ENCODE peak calls at places on chromosomes 6 and 20, in five cellular contexts. L is right lobe of liver, T is tibial nerve, X is spleen, Z is mammary epithelial cell. C is an unnamed sample.

GRCh38 chr6:151338816-151339215 is 52.5 kb downstream of the ZBTB2 start:
- DNase-seq in L (no peak), T (no peak), Z (no peak), X (no peak), C (no peak)

GRCh38 chr6:34274129-34274528 is 25.3 kb upstream of the SMIM29 start:
- DNase-seq in T (no peak), X (no peak), Z (no peak), L (no peak), C (no peak)

GRCh38 chr6:47405273-47405672 is 72.3 kb upstream of the CD2AP start:
- DNase-seq in Z (no peak), T (no peak), X (no peak), L (no peak), C (no peak)

GRCh38 chr20:35601021-35601973 is 14.3 kb upstream of the SPAG4 start:
- DNase-seq in X (peak), Z (peak), L (peak), T (peak), C (peak)

GRCh38 chr6:28824793-28825731 is 98.7 kb downstream of the TRIM27 start:
- DNase-seq in X (no peak), L (no peak), T (no peak), Z (no peak), C (no peak)

GRCh38 chr6:35629876-35630378 is 58.8 kb downstream of the FKBP5 start:
- DNase-seq in Z (no peak), L (no peak), X (no peak), T (no peak), C (no peak)

GRCh38 chr6:71533939-71534379 is 245.3 kb downstream of the OGFRL1 start:
- DNase-seq in Z (no peak), L (no peak), T (peak), X (no peak), C (no peak)

GRCh38 chr6:43060034-43060754 is 763 bp downstream of the KLC4 start:
- DNase-seq in X (no peak), T (no peak), L (peak), Z (peak), C (no peak)

GRCh38 chr20:56796345-56796744 is 167.2 kb downstream of the TFAP2C start:
- DNase-seq in Z (no peak), T (no peak), L (peak), X (peak), C (no peak)

GRCh38 chr20:21133917-21134622 is 8.2 kb downstream of the KIZ start:
- DNase-seq in L (no peak), Z (no peak), X (no peak), T (no peak), C (no peak)

GRCh38 chr20:24674921-24675605 is 205.6 kb downstream of the SYNDIG1 start:
- DNase-seq in X (peak), Z (no peak), L (no peak), T (no peak), C (no peak)

GRCh38 chr6:48883116-48883515 is 579.9 kb downstream of the MMUT start:
- DNase-seq in L (no peak), Z (no peak), T (no peak), X (no peak), C (no peak)

DNA sequence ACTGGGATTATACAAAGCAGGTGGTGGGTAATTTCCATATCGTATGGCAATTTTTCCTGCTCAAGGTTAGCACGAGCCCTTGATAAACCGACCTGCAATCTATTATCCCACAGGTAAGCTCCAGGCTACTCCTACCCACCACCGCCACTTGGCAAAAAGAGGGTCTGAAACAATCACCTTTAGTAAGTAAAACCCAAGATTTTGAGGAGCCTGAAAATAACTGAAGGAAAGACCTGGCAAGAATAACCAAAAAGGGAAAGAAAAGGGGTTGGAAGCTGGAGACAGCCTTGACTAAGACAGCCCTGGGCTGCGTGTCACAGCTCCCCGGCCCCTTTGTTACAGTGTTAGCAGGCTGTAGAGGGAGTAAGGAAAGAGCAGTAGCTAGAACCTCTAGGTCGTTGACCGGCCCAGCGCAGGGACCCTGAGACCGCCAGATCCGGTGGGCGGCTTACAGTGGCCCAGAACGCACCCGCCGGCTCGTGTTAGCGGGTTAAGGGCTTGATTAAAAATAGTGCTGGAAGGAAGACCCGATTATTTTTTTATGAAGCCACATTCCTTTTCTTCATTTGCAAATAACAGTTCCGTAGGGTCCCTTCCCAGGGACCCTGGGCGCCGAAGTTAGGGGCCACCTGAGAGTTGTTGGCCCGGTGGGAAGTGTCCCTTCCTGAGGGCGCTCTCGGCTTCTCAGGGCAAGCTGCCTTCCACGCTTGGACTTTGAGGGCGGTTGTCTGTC is 30.5 kb downstream of the TFAP2B start:
- DNase-seq in Z (no peak), L (no peak), X (no peak), T (no peak), C (no peak)
- H3K27ac ChIP-seq in Z (no peak), L (no peak), X (no peak), T (no peak), C (no peak)

DNA sequence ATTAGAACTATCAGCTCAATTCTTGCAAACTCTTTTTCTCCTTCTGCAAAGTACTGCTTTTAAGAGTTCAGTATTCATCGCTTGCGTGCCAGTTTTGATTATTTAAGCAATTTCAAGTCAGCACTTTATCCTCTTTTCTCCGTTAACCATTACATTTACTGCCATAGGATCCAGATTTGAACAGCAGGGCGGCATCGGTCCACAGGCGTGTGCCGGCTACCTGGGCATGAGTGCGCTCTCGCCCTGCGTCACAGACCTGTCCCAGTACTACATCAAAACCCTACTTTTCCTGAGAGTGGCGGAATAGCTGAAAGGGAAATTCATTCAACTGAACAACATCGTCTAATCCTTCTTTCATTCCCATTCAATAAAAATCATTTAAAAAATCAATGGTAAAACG is 53.4 kb downstream of the MYLK4 start:
- DNase-seq in Z (no peak), T (no peak), X (no peak), L (no peak), C (no peak)
- H3K4me3 ChIP-seq in Z (no peak), T (no peak), X (no peak), L (no peak), C (no peak)

GRCh38 chr20:50153500-50154377 is at the start of gene PEDS1:
- DNase-seq in X (peak), T (peak), L (peak), Z (peak), C (peak)

GRCh38 chr20:50153153-50153499 is 397 bp downstream of the PEDS1 start:
- DNase-seq in L (no peak), X (no peak), T (no peak), Z (no peak), C (no peak)

GRCh38 chr20:50151034-50151743 is 2.3 kb downstream of the PEDS1 start:
- DNase-seq in L (no peak), T (no peak), Z (peak), X (no peak), C (no peak)

GRCh38 chr20:50149481-50150254 is 3.9 kb downstream of the PEDS1 start:
- DNase-seq in L (no peak), T (no peak), X (no peak), Z (no peak), C (no peak)

GRCh38 chr20:50152394-50153152 is 950 bp downstream of the PEDS1 start:
- DNase-seq in T (no peak), L (no peak), X (no peak), Z (peak), C (no peak)
- TF ChIP-seq CTCF in T (no peak), L (peak), X (no peak), Z (peak), C (no peak)

GRCh38 chr20:63688234-63689045 is 8.0 kb upstream of the TNFRSF6B start:
- DNase-seq in Z (no peak), X (peak), T (no peak), L (no peak), C (no peak)

GRCh38 chr20:63686094-63686491 is 10.4 kb upstream of the TNFRSF6B start:
- DNase-seq in T (no peak), L (no peak), Z (no peak), X (peak), C (no peak)

GRCh38 chr20:63689046-63690000 is 7.1 kb upstream of the TNFRSF6B start:
- DNase-seq in Z (no peak), X (no peak), T (no peak), L (no peak), C (no peak)

GRCh38 chr20:63686492-63687321 is 9.7 kb upstream of the TNFRSF6B start:
- DNase-seq in X (peak), L (peak), Z (no peak), T (peak), C (peak)

DNA sequence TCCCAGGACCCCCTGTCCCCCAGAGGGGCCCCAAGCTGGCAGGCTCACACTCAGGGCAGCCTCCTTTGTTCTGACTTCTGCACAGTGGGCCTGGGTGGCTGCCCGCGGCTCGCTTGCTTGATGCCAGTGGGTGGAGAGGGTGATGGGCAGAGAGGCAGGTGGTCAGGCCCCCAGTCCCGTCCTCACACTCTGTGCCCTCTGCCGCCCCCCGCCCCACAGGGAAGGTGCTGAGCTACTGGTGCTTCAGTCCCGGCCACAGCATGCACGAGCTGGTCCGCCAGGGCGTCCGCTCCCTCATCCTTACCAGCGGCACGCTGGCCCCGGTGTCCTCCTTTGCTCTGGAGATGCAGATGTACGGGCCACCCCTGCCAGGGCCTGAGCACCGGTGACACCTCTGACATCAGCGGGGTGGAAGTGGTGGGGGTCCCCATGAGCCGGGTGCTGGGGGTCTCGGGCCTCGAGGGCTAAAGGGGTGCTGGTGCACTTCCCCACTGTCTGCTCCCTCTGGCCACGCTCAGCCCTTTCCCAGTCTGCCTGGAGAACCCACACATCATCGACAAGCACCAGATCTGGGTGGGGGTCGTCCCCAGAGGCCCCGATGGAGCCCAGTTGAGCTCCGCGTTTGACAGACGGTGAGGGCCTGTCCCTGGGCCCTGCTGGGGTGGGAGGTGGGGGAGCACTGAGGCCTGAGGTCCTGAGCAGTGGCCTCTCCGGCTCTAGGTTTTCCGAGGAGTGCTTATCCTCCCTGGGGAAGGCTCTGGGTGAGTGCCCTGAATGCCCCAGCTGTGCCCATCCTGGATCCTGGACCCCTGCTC is 8.8 kb upstream of the TNFRSF6B start:
- DNase-seq in X (peak), L (no peak), T (no peak), Z (no peak), C (no peak)
- H3K27ac ChIP-seq in X (peak), L (peak), T (peak), Z (no peak), C (peak)

GRCh38 chr6:25397406-25397805 is 118.2 kb downstream of the CARMIL1 start:
- DNase-seq in T (no peak), X (no peak), Z (no peak), L (no peak), C (no peak)

GRCh38 chr6:25401711-25402110 is 122.5 kb downstream of the CARMIL1 start:
- DNase-seq in Z (peak), X (no peak), L (no peak), T (no peak), C (no peak)

GRCh38 chr6:25392372-25392771 is 113.2 kb downstream of the CARMIL1 start:
- DNase-seq in X (no peak), L (no peak), T (no peak), Z (no peak), C (no peak)

GRCh38 chr6:25399885-25400284 is 120.7 kb downstream of the CARMIL1 start:
- DNase-seq in X (no peak), Z (no peak), L (no peak), T (no peak), C (no peak)

GRCh38 chr6:25395731-25396130 is 116.6 kb downstream of the CARMIL1 start:
- DNase-seq in Z (no peak), T (no peak), L (no peak), X (no peak), C (no peak)
- H3K4me3 ChIP-seq in Z (no peak), T (no peak), L (no peak), X (no peak), C (no peak)

GRCh38 chr6:46367365-46367764 is 123.9 kb downstream of the RCAN2 start:
- DNase-seq in X (no peak), L (no peak), Z (no peak), T (no peak), C (no peak)

GRCh38 chr6:46376562-46376969 is 114.7 kb downstream of the RCAN2 start:
- DNase-seq in Z (no peak), L (no peak), X (no peak), T (no peak), C (no peak)

GRCh38 chr6:46366190-46366900 is 124.9 kb downstream of the RCAN2 start:
- DNase-seq in X (no peak), T (no peak), Z (no peak), L (no peak), C (no peak)

GRCh38 chr6:46368137-46368536 is 123.1 kb downstream of the RCAN2 start:
- DNase-seq in T (no peak), X (no peak), L (no peak), Z (no peak), C (no peak)

DNA sequence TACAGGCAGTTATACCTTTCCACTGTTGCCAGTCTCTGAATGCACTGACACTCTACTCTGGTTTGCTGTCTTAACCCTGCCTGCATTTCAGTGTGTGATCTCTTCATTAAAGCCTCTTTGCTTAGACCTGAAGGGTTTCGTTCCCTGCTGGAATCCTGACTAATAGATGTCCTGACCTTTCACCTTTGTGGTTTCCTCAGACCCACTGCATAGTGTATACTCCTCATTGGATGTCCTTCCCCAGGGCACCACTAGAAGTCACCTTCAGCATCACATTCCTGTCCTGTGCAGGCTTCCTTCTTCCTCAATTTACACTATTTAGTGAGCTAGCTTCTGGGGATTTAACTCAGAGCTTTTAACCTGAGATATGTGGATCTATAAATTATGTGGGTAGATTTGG is 120.6 kb downstream of the RCAN2 start:
- DNase-seq in Z (peak), L (no peak), X (no peak), T (no peak), C (no peak)
- TF ChIP-seq CTCF in Z (no peak), L (no peak), X (no peak), T (no peak), C (no peak)

DNA sequence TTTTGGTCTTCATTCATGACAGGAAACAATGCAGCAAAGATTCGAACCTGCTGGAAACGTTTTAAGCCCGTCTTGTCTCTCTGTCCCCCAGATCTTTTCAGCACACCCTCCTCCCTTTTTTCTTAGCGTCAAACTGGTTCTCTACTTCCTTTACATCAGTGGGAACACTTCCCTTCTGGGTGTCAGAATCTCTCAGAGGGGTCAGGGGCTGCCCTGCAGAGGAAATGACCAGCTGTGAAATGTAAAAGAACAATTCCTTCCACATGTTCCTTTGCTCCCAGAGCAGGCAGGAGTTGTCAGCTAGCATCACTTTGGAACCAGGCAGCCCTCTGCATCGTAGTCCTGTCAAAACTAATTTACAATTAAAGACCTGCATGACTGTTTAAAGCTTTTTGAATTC is 619.0 kb downstream of the TFAP2A start:
- DNase-seq in L (no peak), Z (no peak), T (no peak), X (no peak), C (no peak)
- H3K27ac ChIP-seq in L (no peak), Z (no peak), T (no peak), X (no peak), C (no peak)